ENCODE peak calls at places on chromosomes 3 and 15, in five cellular contexts. One of them, this sample, is unnamed.

GRCh38 chr15:78076231-78077052 is 1.1 kb downstream of the TBC1D2B start:
- DNase-seq in GM12878: no peak
- DNase-seq in SK-N-SH: peak; percentile 44
- DNase-seq in K562: no peak
- DNase-seq in HepG2: no peak
- DNase-seq in this sample: no peak

GRCh38 chr3:111750278-111750884 is 108.7 kb upstream of the PHLDB2 start:
- DNase-seq in HepG2: no peak
- DNase-seq in SK-N-SH: no peak
- DNase-seq in GM12878: no peak
- DNase-seq in K562: no peak
- DNase-seq in this sample: no peak

GRCh38 chr3:45612918-45613602 is 18.5 kb downstream of the LIMD1 start:
- DNase-seq in HepG2: no peak
- DNase-seq in K562: no peak
- DNase-seq in SK-N-SH: no peak
- DNase-seq in GM12878: peak; percentile 91
- DNase-seq in this sample: no peak

GRCh38 chr3:193693774-193694173 is 100.8 kb downstream of the OPA1 start:
- DNase-seq in SK-N-SH: no peak
- DNase-seq in GM12878: no peak
- DNase-seq in K562: no peak
- DNase-seq in HepG2: peak; percentile 63
- DNase-seq in this sample: peak; percentile 15

GRCh38 chr3:139110072-139110830 is 65.6 kb upstream of the PRR23C start:
- DNase-seq in K562: no peak
- DNase-seq in GM12878: no peak
- DNase-seq in HepG2: no peak
- DNase-seq in SK-N-SH: no peak
- DNase-seq in this sample: no peak

GRCh38 chr3:141112686-141113255 is 61.6 kb downstream of the SPSB4 start:
- DNase-seq in K562: no peak
- DNase-seq in GM12878: no peak
- DNase-seq in HepG2: no peak
- DNase-seq in SK-N-SH: no peak
- DNase-seq in this sample: no peak

GRCh38 chr3:144466114-144466513 is 494.5 kb downstream of the DIPK2A start:
- DNase-seq in K562: no peak
- DNase-seq in GM12878: no peak
- DNase-seq in HepG2: no peak
- DNase-seq in SK-N-SH: no peak
- DNase-seq in this sample: no peak

GRCh38 chr3:175146258-175146657 is 287.1 kb downstream of the NAALADL2 start:
- DNase-seq in SK-N-SH: no peak
- DNase-seq in HepG2: no peak
- DNase-seq in GM12878: no peak
- DNase-seq in K562: no peak
- DNase-seq in this sample: no peak

GRCh38 chr15:69561071-69561784 is 108.6 kb downstream of the RPLP1 start:
- DNase-seq in SK-N-SH: peak; percentile 56
- DNase-seq in K562: no peak
- DNase-seq in HepG2: peak; percentile 80
- DNase-seq in GM12878: no peak
- DNase-seq in this sample: no peak

GRCh38 chr3:125478321-125478720 is 41.7 kb downstream of the SNX4 start:
- DNase-seq in HepG2: no peak
- DNase-seq in GM12878: no peak
- DNase-seq in K562: no peak
- DNase-seq in SK-N-SH: no peak
- DNase-seq in this sample: no peak

GRCh38 chr3:73681610-73682009 is 56.9 kb upstream of the PDZRN3 start:
- DNase-seq in K562: no peak
- DNase-seq in SK-N-SH: no peak
- DNase-seq in GM12878: no peak
- DNase-seq in HepG2: no peak
- DNase-seq in this sample: no peak

GRCh38 chr15:64775551-64776401 is at the start of gene RBPMS2:
- DNase-seq in SK-N-SH: peak; percentile 90
- DNase-seq in GM12878: no peak
- DNase-seq in HepG2: no peak
- DNase-seq in K562: no peak
- DNase-seq in this sample: no peak

GRCh38 chr3:119428538-119428937 is 34.9 kb downstream of the TMEM39A start:
- DNase-seq in K562: peak; percentile 16
- DNase-seq in HepG2: peak; percentile 20
- DNase-seq in SK-N-SH: no peak
- DNase-seq in GM12878: no peak
- DNase-seq in this sample: no peak

GRCh38 chr15:77292924-77293558 is 126.9 kb downstream of the PEAK1 start:
- DNase-seq in K562: no peak
- DNase-seq in GM12878: no peak
- DNase-seq in SK-N-SH: no peak
- DNase-seq in HepG2: no peak
- DNase-seq in this sample: no peak

GRCh38 chr15:72117448-72117697 is 577 bp downstream of the MYO9A start:
- DNase-seq in GM12878: no peak
- DNase-seq in SK-N-SH: peak; percentile 79
- DNase-seq in K562: no peak
- DNase-seq in HepG2: peak; percentile 32
- DNase-seq in this sample: peak; percentile 36

GRCh38 chr15:52427804-52428203 is 100.9 kb downstream of the MYO5A start:
- DNase-seq in SK-N-SH: peak; percentile 17
- DNase-seq in GM12878: no peak
- DNase-seq in K562: no peak
- DNase-seq in HepG2: no peak
- DNase-seq in this sample: no peak

GRCh38 chr3:156630081-156630772 is 44.2 kb upstream of the TIPARP start:
- DNase-seq in HepG2: no peak
- DNase-seq in SK-N-SH: no peak
- DNase-seq in GM12878: no peak
- DNase-seq in K562: no peak
- DNase-seq in this sample: no peak

GRCh38 chr3:2392981-2393380 is 294.3 kb downstream of the CNTN4 start:
- DNase-seq in K562: no peak
- DNase-seq in GM12878: no peak
- DNase-seq in SK-N-SH: no peak
- DNase-seq in HepG2: no peak
- DNase-seq in this sample: no peak

GRCh38 chr3:121627622-121628021 is 33.1 kb downstream of the HCLS1 start:
- DNase-seq in K562: no peak
- DNase-seq in HepG2: no peak
- DNase-seq in GM12878: no peak
- DNase-seq in SK-N-SH: no peak
- DNase-seq in this sample: no peak

GRCh38 chr3:18425641-18426403 is 683 bp upstream of the SATB1 start:
- DNase-seq in SK-N-SH: peak; percentile 84
- DNase-seq in GM12878: no peak
- DNase-seq in HepG2: no peak
- DNase-seq in K562: no peak
- DNase-seq in this sample: peak; percentile 62

GRCh38 chr3:175007316-175007715 is 148.2 kb downstream of the NAALADL2 start:
- DNase-seq in GM12878: no peak
- DNase-seq in HepG2: no peak
- DNase-seq in SK-N-SH: no peak
- DNase-seq in K562: no peak
- DNase-seq in this sample: no peak

GRCh38 chr3:4978966-4979400 is 254 bp upstream of the BHLHE40 start:
- DNase-seq in SK-N-SH: peak; percentile 79
- DNase-seq in K562: peak; percentile 99
- DNase-seq in GM12878: peak; percentile 86
- DNase-seq in HepG2: peak; percentile 92
- DNase-seq in this sample: peak; percentile 98

GRCh38 chr3:17023006-17023664 is 138.4 kb downstream of the PLCL2 start:
- DNase-seq in K562: no peak
- DNase-seq in HepG2: no peak
- DNase-seq in SK-N-SH: no peak
- DNase-seq in GM12878: peak; percentile 56
- DNase-seq in this sample: no peak

GRCh38 chr3:127276396-127276795 is 11.4 kb downstream of the PRR20G start:
- DNase-seq in HepG2: no peak
- DNase-seq in GM12878: no peak
- DNase-seq in SK-N-SH: no peak
- DNase-seq in K562: no peak
- DNase-seq in this sample: no peak
- TF ChIP-seq REST in HepG2: no peak
- TF ChIP-seq REST in GM12878: no peak
- TF ChIP-seq REST in SK-N-SH: no peak
- TF ChIP-seq REST in K562: no peak
- TF ChIP-seq REST in this sample: no peak

GRCh38 chr3:64195786-64196185 is 29.5 kb downstream of the PRICKLE2 start:
- DNase-seq in K562: no peak
- DNase-seq in SK-N-SH: no peak
- DNase-seq in GM12878: no peak
- DNase-seq in HepG2: no peak
- DNase-seq in this sample: no peak
- TF ChIP-seq GABPA in K562: no peak
- TF ChIP-seq GABPA in SK-N-SH: no peak
- TF ChIP-seq GABPA in GM12878: no peak
- TF ChIP-seq GABPA in HepG2: no peak
- TF ChIP-seq GABPA in this sample: no peak

DNA sequence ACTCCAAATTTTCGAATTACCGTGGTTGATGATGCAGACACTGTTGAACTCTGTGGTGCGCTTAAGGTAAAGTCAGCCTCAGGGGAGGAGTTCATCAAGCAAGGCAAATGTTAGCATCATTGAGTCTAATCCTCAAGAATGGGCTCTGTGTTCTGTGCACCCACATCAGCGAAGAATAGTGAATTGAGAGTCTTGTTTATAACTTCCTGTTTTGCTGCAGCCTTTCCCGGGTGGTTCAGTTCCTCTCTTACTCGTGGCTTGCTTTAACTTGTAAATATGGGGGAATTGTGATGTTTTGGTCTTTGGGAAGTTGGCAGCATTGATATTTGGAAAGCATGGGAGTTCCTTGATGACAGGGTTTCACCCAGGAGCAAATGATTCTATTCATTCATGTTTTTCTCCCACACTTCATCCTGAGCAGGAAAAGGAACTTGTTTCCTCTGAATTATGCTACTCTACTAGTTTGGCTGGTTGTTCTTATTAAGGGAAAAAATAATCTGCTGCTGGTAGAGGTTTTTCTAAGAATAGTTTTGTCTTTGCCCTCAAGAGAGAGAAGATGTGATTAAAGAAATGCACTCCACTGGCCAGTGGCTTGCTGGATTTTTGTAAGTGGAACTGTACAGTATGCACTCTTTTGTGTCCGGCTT is 40.4 kb downstream of the GPD1L start:
- DNase-seq in K562: no peak
- DNase-seq in HepG2: no peak
- DNase-seq in GM12878: no peak
- DNase-seq in SK-N-SH: no peak
- DNase-seq in this sample: peak; percentile 65
- TF ChIP-seq REST in K562: no peak
- TF ChIP-seq REST in HepG2: no peak
- TF ChIP-seq REST in GM12878: no peak
- TF ChIP-seq REST in SK-N-SH: no peak
- TF ChIP-seq REST in this sample: no peak

GRCh38 chr3:57892423-57892822 is 115.8 kb upstream of the FLNB start:
- DNase-seq in K562: peak; percentile 3
- DNase-seq in SK-N-SH: no peak
- DNase-seq in GM12878: no peak
- DNase-seq in HepG2: no peak
- DNase-seq in this sample: no peak

GRCh38 chr3:57896046-57896445 is 112.2 kb upstream of the FLNB start:
- DNase-seq in GM12878: no peak
- DNase-seq in HepG2: no peak
- DNase-seq in K562: no peak
- DNase-seq in SK-N-SH: no peak
- DNase-seq in this sample: no peak

GRCh38 chr3:57893668-57894067 is 114.6 kb upstream of the FLNB start:
- DNase-seq in K562: no peak
- DNase-seq in HepG2: no peak
- DNase-seq in GM12878: no peak
- DNase-seq in SK-N-SH: no peak
- DNase-seq in this sample: no peak

GRCh38 chr3:57893156-57893555 is 115.1 kb upstream of the FLNB start:
- DNase-seq in HepG2: no peak
- DNase-seq in SK-N-SH: no peak
- DNase-seq in K562: no peak
- DNase-seq in GM12878: no peak
- DNase-seq in this sample: no peak

GRCh38 chr3:57896691-57897090 is 111.5 kb upstream of the FLNB start:
- DNase-seq in SK-N-SH: no peak
- DNase-seq in HepG2: no peak
- DNase-seq in K562: no peak
- DNase-seq in GM12878: no peak
- DNase-seq in this sample: no peak
- TF ChIP-seq GABPA in SK-N-SH: no peak
- TF ChIP-seq GABPA in HepG2: no peak
- TF ChIP-seq GABPA in K562: no peak
- TF ChIP-seq GABPA in GM12878: no peak
- TF ChIP-seq GABPA in this sample: no peak

GRCh38 chr3:104088738-104089137 is 1278.0 kb upstream of the ALCAM start:
- DNase-seq in K562: no peak
- DNase-seq in SK-N-SH: no peak
- DNase-seq in HepG2: no peak
- DNase-seq in GM12878: no peak
- DNase-seq in this sample: no peak
- TF ChIP-seq REST in K562: no peak
- TF ChIP-seq REST in SK-N-SH: no peak
- TF ChIP-seq REST in HepG2: no peak
- TF ChIP-seq REST in GM12878: no peak
- TF ChIP-seq REST in this sample: no peak

This sample was measured in HL-60.